ENCODE peak calls at places on chromosome 10, in ten cellular contexts. O is K562, Z is tibial nerve, C is transverse colon, K is breast epithelium, G is IMR-90, B is body of pancreas, I is heart left ventricle, S is HCT116, X is Peyer's patch. H is an unnamed sample.

GRCh38 chr10:112246-112645 is 23.0 kb upstream of the ZMYND11 start:
- DNase-seq in O (no peak), Z (no peak), C (no peak), K (no peak), G (peak; percentile 10), B (no peak), I (no peak), S (no peak), X (no peak), H (no peak)

GRCh38 chr10:125624800-125625199 is 58.2 kb downstream of the TEX36 start:
- DNase-seq in O (no peak), Z (no peak), C (no peak), K (peak; percentile 61), G (no peak), B (peak; percentile 76), I (no peak), S (no peak), X (no peak), H (peak; percentile 43)

GRCh38 chr10:17506859-17507471 is 52.6 kb upstream of the ST8SIA6 start:
- DNase-seq in O (no peak), Z (no peak), C (no peak), K (no peak), G (no peak), B (no peak), I (no peak), S (no peak), X (no peak), H (no peak)

GRCh38 chr10:118216071-118216470 is 126.1 kb downstream of the FAM204A start:
- DNase-seq in O (no peak), Z (no peak), C (no peak), K (no peak), G (no peak), B (no peak), I (no peak), S (no peak), X (no peak), H (no peak)

GRCh38 chr10:95178797-95179196 is 15.2 kb upstream of the ACSM6 start:
- DNase-seq in O (no peak), Z (no peak), C (no peak), K (no peak), G (no peak), B (no peak), I (no peak), S (no peak), X (no peak), H (no peak)

GRCh38 chr10:96706331-96706853 is 13.9 kb downstream of the PIK3AP1 start:
- DNase-seq in O (no peak), Z (no peak), C (no peak), K (no peak), G (no peak), B (no peak), I (no peak), S (no peak), X (no peak), H (no peak)

GRCh38 chr10:8278099-8278498 is 223.6 kb downstream of the GATA3 start:
- DNase-seq in O (no peak), Z (no peak), C (no peak), K (no peak), G (no peak), B (no peak), I (no peak), S (no peak), X (no peak), H (no peak)

GRCh38 chr10:61942997-61943457 is 41.5 kb downstream of the ARID5B start:
- DNase-seq in O (no peak), Z (no peak), C (no peak), K (no peak), G (peak; percentile 54), B (no peak), I (no peak), S (no peak), X (no peak), H (no peak)

GRCh38 chr10:73168486-73168844 is 546 bp downstream of the FAM149B1 start:
- DNase-seq in O (no peak), Z (no peak), C (no peak), K (no peak), G (no peak), B (no peak), I (no peak), S (no peak), X (no peak), H (no peak)

GRCh38 chr10:73167557-73168485 is at the start of the genes ECD and FAM149B1:
- DNase-seq in O (peak; percentile 97), Z (peak; percentile 87), C (peak; percentile 95), K (peak; percentile 90), G (peak; percentile 94), B (peak; percentile 89), I (peak; percentile 96), S (peak; percentile 90), X (peak; percentile 94), H (peak; percentile 96)

GRCh38 chr10:73169320-73169719 is 1.4 kb downstream of the FAM149B1 start:
- DNase-seq in O (no peak), Z (no peak), C (no peak), K (no peak), G (no peak), B (no peak), I (no peak), S (no peak), X (no peak), H (no peak)

GRCh38 chr10:73163096-73163495 is 4.7 kb downstream of the ECD start:
- DNase-seq in O (no peak), Z (no peak), C (no peak), K (no peak), G (peak; percentile 6), B (no peak), I (no peak), S (no peak), X (no peak), H (no peak)

DNA sequence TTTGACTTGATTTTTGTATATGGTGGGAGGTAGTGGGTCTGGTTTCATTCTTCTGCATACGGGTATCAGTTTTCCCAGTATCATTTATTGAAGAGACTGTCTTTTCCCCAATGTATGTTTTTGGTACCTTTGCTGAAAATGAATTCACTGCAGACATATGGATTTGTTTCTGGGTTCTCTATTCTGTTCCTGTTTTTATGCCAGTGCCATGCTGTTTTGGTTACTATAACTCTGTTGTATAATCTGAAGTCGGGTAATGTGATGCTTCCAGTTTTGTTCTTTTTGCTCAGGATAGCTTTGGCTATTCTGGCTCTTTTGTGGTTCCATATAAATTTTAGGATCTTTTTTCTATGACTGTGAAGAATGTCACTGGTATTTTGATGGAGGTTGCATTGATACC is 836 bp downstream of the ECD start:
- DNase-seq in O (no peak), Z (no peak), C (no peak), K (no peak), G (no peak), B (no peak), I (no peak), S (no peak), X (no peak), H (no peak)
- H3K4me1 ChIP-seq in O (peaks cover 4% of the 10 kb centered on the region), Z (peaks cover 9% of the 10 kb centered on the region), C (peaks cover 11% of the 10 kb centered on the region), K (peaks cover 9% of the 10 kb centered on the region), G (no peaks in the 10 kb centered on the region), B (peaks cover 36% of the 10 kb centered on the region), I (peaks cover 31% of the 10 kb centered on the region), S (no peaks in the 10 kb centered on the region), X (no peaks in the 10 kb centered on the region), H (peaks cover 9% of the 10 kb centered on the region)

GRCh38 chr10:112373912-112374338 is at the start of gene ACSL5:
- DNase-seq in O (no peak), Z (no peak), C (peak; percentile 73), K (no peak), G (no peak), B (no peak), I (no peak), S (no peak), X (no peak), H (no peak)

GRCh38 chr10:112376578-112376855 is 2.6 kb downstream of the ACSL5 start:
- DNase-seq in O (no peak), Z (no peak), C (no peak), K (no peak), G (no peak), B (no peak), I (no peak), S (no peak), X (no peak), H (no peak)

GRCh38 chr10:112379635-112380296 is 5.8 kb downstream of the ACSL5 start:
- DNase-seq in O (peak; percentile 48), Z (no peak), C (peak; percentile 49), K (no peak), G (peak; percentile 67), B (no peak), I (no peak), S (peak; percentile 99), X (peak; percentile 78), H (no peak)

GRCh38 chr10:112374724-112375541 is 1.0 kb downstream of the ACSL5 start:
- DNase-seq in O (no peak), Z (no peak), C (peak; percentile 35), K (no peak), G (no peak), B (no peak), I (no peak), S (peak; percentile 88), X (no peak), H (no peak)

DNA sequence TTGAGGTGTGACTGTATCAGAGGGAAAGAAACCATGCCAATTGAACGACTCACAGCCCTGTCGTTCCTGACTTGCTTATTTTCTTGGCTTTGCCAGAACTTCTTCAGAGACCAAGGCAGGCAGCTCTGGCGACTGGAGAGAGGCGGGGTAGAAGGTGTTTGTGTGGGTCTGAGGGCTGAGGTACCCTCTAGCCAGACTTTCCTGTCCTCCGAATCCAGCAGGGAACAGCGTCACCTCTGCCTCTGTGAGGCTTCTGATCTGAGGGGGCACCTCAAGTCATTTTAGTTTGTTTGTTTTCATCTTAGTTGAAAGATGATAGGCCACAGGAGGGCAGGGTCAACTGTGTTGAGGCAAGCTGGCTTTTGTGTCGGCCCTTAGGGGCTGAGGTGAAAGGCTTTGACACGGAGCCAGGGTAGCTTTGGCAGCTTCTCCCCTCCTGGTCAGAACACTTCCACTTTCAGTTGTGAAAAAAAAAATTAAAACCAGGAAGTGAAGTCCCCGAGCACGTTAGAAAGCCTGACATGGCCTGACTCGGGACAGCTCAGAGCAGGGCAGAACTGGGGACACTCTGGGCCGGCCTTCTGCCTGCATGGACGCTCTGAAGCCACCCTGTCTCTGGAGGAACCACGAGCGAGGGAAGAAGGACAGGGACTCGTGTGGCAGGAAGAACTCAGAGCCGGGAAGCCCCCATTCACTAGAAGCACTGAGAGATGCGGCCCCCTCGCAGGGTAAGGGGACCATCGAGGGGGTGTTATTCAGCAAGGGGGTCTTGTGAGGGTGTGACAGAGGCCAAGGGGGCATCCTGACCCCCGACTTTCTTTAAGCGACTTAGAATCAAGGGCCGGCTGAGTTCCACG is 2.0 kb downstream of the ACSL5 start:
- DNase-seq in O (no peak), Z (peak; percentile 26), C (peak; percentile 69), K (peak; percentile 65), G (peak; percentile 49), B (peak; percentile 62), I (peak; percentile 68), S (no peak), X (peak; percentile 74), H (peak; percentile 44)
- TF ChIP-seq POLR2A in O (no peak), Z (no peak), C (peak; percentile 64), K (no peak), G (no peak), B (no peak), I (no peak), S (no peak), X (peak; percentile 22), H (no peak)

GRCh38 chr10:122419890-122420623 is 34.4 kb upstream of the ARMS2 start:
- DNase-seq in O (no peak), Z (no peak), C (no peak), K (no peak), G (peak; percentile 85), B (no peak), I (peak; percentile 26), S (no peak), X (no peak), H (no peak)

GRCh38 chr10:122420624-122421007 is 33.8 kb upstream of the ARMS2 start:
- DNase-seq in O (no peak), Z (no peak), C (no peak), K (no peak), G (no peak), B (no peak), I (no peak), S (no peak), X (no peak), H (no peak)

GRCh38 chr10:122421747-122422146 is 32.7 kb upstream of the ARMS2 start:
- DNase-seq in O (no peak), Z (no peak), C (no peak), K (no peak), G (no peak), B (no peak), I (no peak), S (no peak), X (no peak), H (no peak)

GRCh38 chr10:122422266-122422980 is 32.0 kb upstream of the ARMS2 start:
- DNase-seq in O (no peak), Z (no peak), C (no peak), K (no peak), G (no peak), B (no peak), I (no peak), S (no peak), X (no peak), H (no peak)

GRCh38 chr10:122421054-122421625 is 33.3 kb upstream of the ARMS2 start:
- DNase-seq in O (no peak), Z (no peak), C (no peak), K (no peak), G (no peak), B (no peak), I (no peak), S (no peak), X (no peak), H (no peak)
- H3K36me3 ChIP-seq in O (no peaks in the 10 kb centered on the region), Z (no peaks in the 10 kb centered on the region), C (no peaks in the 10 kb centered on the region), K (no peaks in the 10 kb centered on the region), G (peaks cover under 1% of the 10 kb centered on the region), B (no peaks in the 10 kb centered on the region), I (peaks cover 5% of the 10 kb centered on the region), S (peaks cover 7% of the 10 kb centered on the region), X (no peaks in the 10 kb centered on the region), H (no peaks in the 10 kb centered on the region)

DNA sequence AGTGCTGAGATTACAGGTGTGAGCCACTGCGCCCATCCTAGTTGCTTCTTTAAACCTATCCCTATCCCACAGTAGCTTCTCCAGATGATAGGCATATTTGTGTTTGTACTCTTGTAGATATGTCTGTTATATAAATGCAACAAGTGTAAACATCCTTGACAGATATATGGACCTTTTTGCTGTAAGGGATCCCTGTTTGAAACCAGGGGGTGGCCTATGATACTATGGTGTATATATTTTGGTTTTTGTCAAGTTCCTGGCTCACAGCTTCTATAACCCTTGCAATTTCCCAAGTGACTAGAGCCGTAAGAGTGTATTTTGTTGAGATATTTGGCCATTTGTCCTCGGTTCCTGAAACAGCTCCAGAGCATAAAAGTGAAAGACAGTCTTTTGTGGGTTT is 9.7 kb downstream of the COMTD1 start:
- DNase-seq in O (no peak), Z (no peak), C (no peak), K (no peak), G (no peak), B (no peak), I (no peak), S (no peak), X (no peak), H (no peak)
- H3K4me1 ChIP-seq in O (no peaks in the 10 kb centered on the region), Z (peaks cover 39% of the 10 kb centered on the region), C (peaks cover 24% of the 10 kb centered on the region), K (peaks cover 30% of the 10 kb centered on the region), G (peaks cover 32% of the 10 kb centered on the region), B (peaks cover 65% of the 10 kb centered on the region), I (peaks cover 71% of the 10 kb centered on the region), S (no peaks in the 10 kb centered on the region), X (no peaks in the 10 kb centered on the region), H (peaks cover 40% of the 10 kb centered on the region)